ENCODE peak calls at places on chromosomes 6 and 20, in five cellular contexts. One of them, this sample, is unnamed.

GRCh38 chr6:144678844-144679243 is 393.7 kb downstream of the UTRN start:
- DNase-seq in IMR-90: peak
- DNase-seq in SK-N-SH: no peak
- DNase-seq in K562: no peak
- DNase-seq in HepG2: no peak
- DNase-seq in this sample: no peak

GRCh38 chr20:8909596-8909995 is 159.3 kb upstream of the PLCB4 start:
- DNase-seq in IMR-90: peak
- DNase-seq in HepG2: no peak
- DNase-seq in K562: no peak
- DNase-seq in SK-N-SH: no peak
- DNase-seq in this sample: no peak

GRCh38 chr6:32947552-32948465 is 5.1 kb downstream of the HLA-DMA start:
- DNase-seq in IMR-90: peak
- DNase-seq in K562: peak
- DNase-seq in HepG2: peak
- DNase-seq in SK-N-SH: peak
- DNase-seq in this sample: peak

GRCh38 chr20:10651227-10651990 is 22.4 kb downstream of the JAG1 start:
- DNase-seq in SK-N-SH: no peak
- DNase-seq in K562: no peak
- DNase-seq in HepG2: no peak
- DNase-seq in IMR-90: peak
- DNase-seq in this sample: no peak

GRCh38 chr6:68975064-68975463 is 340.0 kb downstream of the ADGRB3 start:
- DNase-seq in SK-N-SH: peak
- DNase-seq in K562: peak
- DNase-seq in IMR-90: no peak
- DNase-seq in HepG2: no peak
- DNase-seq in this sample: peak

GRCh38 chr6:126040826-126041225 is 54.5 kb downstream of the TRMT11 start:
- DNase-seq in HepG2: peak
- DNase-seq in SK-N-SH: no peak
- DNase-seq in K562: no peak
- DNase-seq in IMR-90: peak
- DNase-seq in this sample: peak

GRCh38 chr6:37123957-37124729 is 45.8 kb upstream of the PIM1 start:
- DNase-seq in HepG2: no peak
- DNase-seq in IMR-90: no peak
- DNase-seq in SK-N-SH: no peak
- DNase-seq in K562: peak
- DNase-seq in this sample: no peak

GRCh38 chr6:16511723-16512584 is 249.3 kb downstream of the ATXN1 start:
- DNase-seq in K562: no peak
- DNase-seq in HepG2: no peak
- DNase-seq in SK-N-SH: no peak
- DNase-seq in IMR-90: no peak
- DNase-seq in this sample: no peak

GRCh38 chr6:155091756-155092155 is 96.6 kb downstream of the TIAM2 start:
- DNase-seq in K562: no peak
- DNase-seq in HepG2: no peak
- DNase-seq in SK-N-SH: no peak
- DNase-seq in IMR-90: no peak
- DNase-seq in this sample: no peak

GRCh38 chr20:2874456-2874855 is 1.2 kb downstream of the PTPRA start:
- DNase-seq in HepG2: no peak
- DNase-seq in IMR-90: peak
- DNase-seq in SK-N-SH: no peak
- DNase-seq in K562: no peak
- DNase-seq in this sample: no peak

GRCh38 chr6:144718431-144718830 is 433.3 kb downstream of the UTRN start:
- DNase-seq in SK-N-SH: no peak
- DNase-seq in IMR-90: peak
- DNase-seq in HepG2: no peak
- DNase-seq in K562: no peak
- DNase-seq in this sample: no peak

GRCh38 chr6:49205526-49205925 is 257.5 kb downstream of the MMUT start:
- DNase-seq in SK-N-SH: peak
- DNase-seq in K562: no peak
- DNase-seq in IMR-90: no peak
- DNase-seq in HepG2: no peak
- DNase-seq in this sample: no peak

GRCh38 chr6:158653577-158654354 is 3.9 kb downstream of the SYTL3 start:
- DNase-seq in IMR-90: peak
- DNase-seq in HepG2: no peak
- DNase-seq in SK-N-SH: no peak
- DNase-seq in K562: no peak
- DNase-seq in this sample: no peak

GRCh38 chr6:41527721-41528408 is 18.3 kb upstream of the FOXP4 start:
- DNase-seq in IMR-90: peak
- DNase-seq in SK-N-SH: no peak
- DNase-seq in HepG2: peak
- DNase-seq in K562: no peak
- DNase-seq in this sample: no peak

GRCh38 chr6:137051790-137052472 is 7.2 kb upstream of the IL20RA start:
- DNase-seq in K562: no peak
- DNase-seq in SK-N-SH: no peak
- DNase-seq in HepG2: peak
- DNase-seq in IMR-90: peak
- DNase-seq in this sample: no peak

GRCh38 chr6:157329829-157330228 is 6.5 kb upstream of the TMEM242 start:
- DNase-seq in K562: no peak
- DNase-seq in SK-N-SH: no peak
- DNase-seq in IMR-90: peak
- DNase-seq in HepG2: peak
- DNase-seq in this sample: no peak

GRCh38 chr20:38680492-38681118 is 43.7 kb upstream of the SLC32A1 start:
- DNase-seq in HepG2: peak
- DNase-seq in K562: peak
- DNase-seq in IMR-90: peak
- DNase-seq in SK-N-SH: no peak
- DNase-seq in this sample: peak

GRCh38 chr6:158211273-158212055 is 43.3 kb downstream of the GTF2H5 start:
- DNase-seq in HepG2: no peak
- DNase-seq in SK-N-SH: no peak
- DNase-seq in IMR-90: peak
- DNase-seq in K562: no peak
- DNase-seq in this sample: no peak

GRCh38 chr6:106145741-106146227 is 59.6 kb downstream of the PRDM1 start:
- DNase-seq in SK-N-SH: no peak
- DNase-seq in HepG2: no peak
- DNase-seq in K562: no peak
- DNase-seq in IMR-90: peak
- DNase-seq in this sample: no peak

GRCh38 chr20:22768266-22768665 is 183.9 kb upstream of the FOXA2 start:
- DNase-seq in K562: no peak
- DNase-seq in IMR-90: no peak
- DNase-seq in SK-N-SH: no peak
- DNase-seq in HepG2: no peak
- DNase-seq in this sample: no peak

GRCh38 chr6:166640342-166641043 is 13.4 kb upstream of the RPS6KA2 start:
- DNase-seq in IMR-90: no peak
- DNase-seq in K562: no peak
- DNase-seq in HepG2: no peak
- DNase-seq in SK-N-SH: no peak
- DNase-seq in this sample: no peak

GRCh38 chr6:53615633-53616449 is 49.7 kb downstream of the KLHL31 start:
- DNase-seq in SK-N-SH: no peak
- DNase-seq in K562: peak
- DNase-seq in HepG2: peak
- DNase-seq in IMR-90: peak
- DNase-seq in this sample: peak

GRCh38 chr6:165939601-165940290 is 227.9 kb downstream of the TBXT start:
- DNase-seq in IMR-90: no peak
- DNase-seq in HepG2: no peak
- DNase-seq in SK-N-SH: no peak
- DNase-seq in K562: no peak
- DNase-seq in this sample: no peak

GRCh38 chr20:32189691-32190607 is 17.6 kb downstream of the PLAGL2 start:
- DNase-seq in K562: no peak
- DNase-seq in IMR-90: peak
- DNase-seq in SK-N-SH: peak
- DNase-seq in HepG2: no peak
- DNase-seq in this sample: no peak

GRCh38 chr6:47169785-47170685 is 127.9 kb upstream of the ADGRF1 start:
- DNase-seq in IMR-90: peak
- DNase-seq in HepG2: no peak
- DNase-seq in K562: no peak
- DNase-seq in SK-N-SH: no peak
- DNase-seq in this sample: peak

GRCh38 chr6:4647414-4648365 is 128.5 kb upstream of the CDYL start:
- DNase-seq in HepG2: peak
- DNase-seq in SK-N-SH: peak
- DNase-seq in K562: peak
- DNase-seq in IMR-90: peak
- DNase-seq in this sample: peak

GRCh38 chr6:13863699-13864155 is 49.4 kb upstream of the MCUR1 start:
- DNase-seq in HepG2: peak
- DNase-seq in IMR-90: no peak
- DNase-seq in K562: no peak
- DNase-seq in SK-N-SH: no peak
- DNase-seq in this sample: no peak

GRCh38 chr6:30754631-30755030 is 10.3 kb upstream of the IER3 start:
- DNase-seq in HepG2: no peak
- DNase-seq in K562: no peak
- DNase-seq in SK-N-SH: no peak
- DNase-seq in IMR-90: peak
- DNase-seq in this sample: no peak

GRCh38 chr6:28982476-28983266 is 22.4 kb downstream of the ZNF311 start:
- DNase-seq in SK-N-SH: peak
- DNase-seq in HepG2: peak
- DNase-seq in K562: peak
- DNase-seq in IMR-90: peak
- DNase-seq in this sample: peak

GRCh38 chr20:1894471-1894950 is 696 bp upstream of the SIRPA start:
- DNase-seq in HepG2: no peak
- DNase-seq in IMR-90: peak
- DNase-seq in K562: peak
- DNase-seq in SK-N-SH: peak
- DNase-seq in this sample: no peak

GRCh38 chr6:56482525-56482924 is 160.2 kb downstream of the DST start:
- DNase-seq in SK-N-SH: no peak
- DNase-seq in HepG2: peak
- DNase-seq in IMR-90: no peak
- DNase-seq in K562: no peak
- DNase-seq in this sample: no peak

GRCh38 chr6:4351857-4352669 is 216.7 kb upstream of the ECI2 start:
- DNase-seq in K562: no peak
- DNase-seq in HepG2: no peak
- DNase-seq in SK-N-SH: peak
- DNase-seq in IMR-90: peak
- DNase-seq in this sample: peak

GRCh38 chr20:37405351-37405897 is 59.5 kb downstream of the SRC start:
- DNase-seq in SK-N-SH: no peak
- DNase-seq in K562: no peak
- DNase-seq in IMR-90: no peak
- DNase-seq in HepG2: no peak
- DNase-seq in this sample: peak

GRCh38 chr20:37407573-37408002 is 61.6 kb downstream of the SRC start:
- DNase-seq in IMR-90: no peak
- DNase-seq in SK-N-SH: no peak
- DNase-seq in K562: no peak
- DNase-seq in HepG2: peak
- DNase-seq in this sample: no peak

GRCh38 chr20:37406010-37406998 is 60.4 kb downstream of the SRC start:
- DNase-seq in K562: peak
- DNase-seq in HepG2: no peak
- DNase-seq in IMR-90: peak
- DNase-seq in SK-N-SH: peak
- DNase-seq in this sample: peak

GRCh38 chr20:37408202-37408929 is 62.4 kb downstream of the SRC start:
- DNase-seq in K562: no peak
- DNase-seq in IMR-90: no peak
- DNase-seq in HepG2: no peak
- DNase-seq in SK-N-SH: peak
- DNase-seq in this sample: no peak

GRCh38 chr20:37407117-37407566 is 61.2 kb downstream of the SRC start:
- DNase-seq in SK-N-SH: no peak
- DNase-seq in HepG2: no peak
- DNase-seq in K562: no peak
- DNase-seq in IMR-90: no peak
- DNase-seq in this sample: no peak
- TF ChIP-seq SMC3 in SK-N-SH: no peak
- TF ChIP-seq SMC3 in HepG2: no peak
- TF ChIP-seq SMC3 in K562: no peak
- TF ChIP-seq SMC3 in IMR-90: no peak
- TF ChIP-seq SMC3 in this sample: no peak

GRCh38 chr6:90578894-90579549 is 7.8 kb downstream of the MAP3K7 start:
- DNase-seq in HepG2: no peak
- DNase-seq in K562: no peak
- DNase-seq in IMR-90: no peak
- DNase-seq in SK-N-SH: no peak
- DNase-seq in this sample: no peak
- TF ChIP-seq SMC3 in HepG2: no peak
- TF ChIP-seq SMC3 in K562: no peak
- TF ChIP-seq SMC3 in IMR-90: no peak
- TF ChIP-seq SMC3 in SK-N-SH: no peak
- TF ChIP-seq SMC3 in this sample: no peak

GRCh38 chr6:159941286-159942113 is 27.4 kb upstream of the IGF2R start:
- DNase-seq in SK-N-SH: peak
- DNase-seq in K562: peak
- DNase-seq in HepG2: peak
- DNase-seq in IMR-90: peak
- DNase-seq in this sample: peak
- TF ChIP-seq SMC3 in SK-N-SH: peak
- TF ChIP-seq SMC3 in K562: peak
- TF ChIP-seq SMC3 in HepG2: peak
- TF ChIP-seq SMC3 in IMR-90: peak
- TF ChIP-seq SMC3 in this sample: peak

DNA sequence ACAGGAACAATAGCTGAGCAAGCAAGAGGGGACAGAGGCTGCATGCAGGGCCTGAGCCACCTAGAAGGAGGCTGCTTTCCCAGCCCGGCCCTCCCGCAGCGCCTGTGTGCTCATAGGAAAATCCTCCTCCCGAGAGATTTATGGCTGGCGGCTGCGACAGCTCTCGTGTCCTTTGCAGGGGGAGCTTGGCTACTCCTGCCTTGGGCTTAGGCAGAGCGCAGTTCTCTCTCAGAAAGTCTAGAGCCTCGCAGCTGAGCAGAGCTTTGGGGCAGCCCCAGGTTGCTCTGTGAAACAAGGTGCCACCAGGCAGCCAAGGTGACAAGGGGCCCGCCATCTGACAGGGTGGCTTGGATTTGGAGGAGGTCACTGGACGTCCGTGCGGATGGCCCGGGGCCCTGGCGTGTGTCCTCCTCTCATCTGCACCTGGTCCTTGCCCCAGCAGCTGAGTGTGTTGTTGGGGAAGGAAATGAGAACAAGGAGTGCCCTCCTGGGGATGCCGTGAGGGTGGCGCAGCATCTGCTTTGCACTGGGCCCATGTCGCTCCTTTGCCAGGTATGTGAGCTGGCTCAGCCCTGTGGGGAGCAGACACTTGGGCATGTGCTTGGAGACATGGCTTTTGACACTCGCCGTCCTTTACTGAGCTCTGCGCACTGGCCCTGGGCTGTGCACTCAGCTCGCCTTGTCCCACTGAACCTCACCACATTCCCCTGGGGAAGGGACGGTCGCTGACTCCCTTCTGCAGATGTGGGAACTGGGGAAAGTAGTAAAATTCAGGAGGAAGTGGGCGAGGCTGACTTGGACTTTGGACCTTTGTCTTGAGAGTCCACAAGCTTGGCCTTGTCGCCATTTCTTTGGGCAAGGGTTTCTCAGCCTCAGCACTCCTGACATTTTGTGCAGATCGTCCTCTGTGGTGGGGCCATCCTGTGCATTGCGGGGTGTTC is 41.9 kb downstream of the EDN3 start:
- DNase-seq in IMR-90: no peak
- DNase-seq in K562: no peak
- DNase-seq in SK-N-SH: no peak
- DNase-seq in HepG2: no peak
- DNase-seq in this sample: no peak
- TF ChIP-seq SMC3 in IMR-90: no peak
- TF ChIP-seq SMC3 in K562: no peak
- TF ChIP-seq SMC3 in SK-N-SH: no peak
- TF ChIP-seq SMC3 in HepG2: no peak
- TF ChIP-seq SMC3 in this sample: no peak